ENCODE peak calls at places on chromosomes 1 and 21, in seven cellular contexts. Z is endothelial cell, A is prostate gland, F is WTC11, I is WERI-Rb-1, Q is GM12865, R is K562. C is an unnamed sample.

GRCh38 chr1:89894210-89894668 is 73.4 kb downstream of the LRRC8D start:
- DNase-seq in Z (no peak), A (no peak), F (no peak), I (no peak), Q (no peak), R (no peak), C (no peak)

GRCh38 chr1:39575191-39576015 is 1.2 kb downstream of the PABPC4 start:
- DNase-seq in Z (peak; percentile 44), A (peak; percentile 40), F (no peak), I (no peak), Q (peak; percentile 51), R (peak; percentile 78), C (peak; percentile 48)

GRCh38 chr21:16088121-16088520 is 358.3 kb downstream of the USP25 start:
- DNase-seq in Z (no peak), A (no peak), F (no peak), I (no peak), Q (no peak), R (no peak), C (no peak)

GRCh38 chr1:237863234-237863633 is 27.5 kb downstream of the ZP4 start:
- DNase-seq in Z (no peak), A (no peak), F (no peak), I (no peak), Q (no peak), R (no peak), C (no peak)

GRCh38 chr21:35829014-35829525 is 231.3 kb downstream of the SETD4 start:
- DNase-seq in Z (no peak), A (no peak), F (no peak), I (no peak), Q (no peak), R (no peak), C (no peak)

GRCh38 chr1:152188673-152189591 is 29.9 kb upstream of the RPTN start:
- DNase-seq in Z (peak; percentile 64), A (peak; percentile 75), F (peak; percentile 63), I (peak; percentile 76), Q (peak; percentile 88), R (peak; percentile 35), C (peak; percentile 6)

GRCh38 chr1:228089520-228090380 is 7.2 kb downstream of the ARF1 start:
- DNase-seq in Z (no peak), A (no peak), F (no peak), I (no peak), Q (no peak), R (no peak), C (no peak)

GRCh38 chr21:45971487-45972352 is 9.8 kb upstream of the COL6A1 start:
- DNase-seq in Z (no peak), A (no peak), F (no peak), I (peak; percentile 7), Q (no peak), R (no peak), C (peak; percentile 22)

GRCh38 chr1:935751-936231 is 12.1 kb downstream of the SAMD11 start:
- DNase-seq in Z (no peak), A (no peak), F (peak; percentile 56), I (peak; percentile 86), Q (no peak), R (peak; percentile 74), C (peak; percentile 68)

GRCh38 chr1:47582891-47583608 is 145.2 kb downstream of the FOXD2 start:
- DNase-seq in Z (no peak), A (no peak), F (no peak), I (no peak), Q (no peak), R (no peak), C (no peak)

GRCh38 chr1:98405581-98406059 is 255.9 kb upstream of the SNX7 start:
- DNase-seq in Z (no peak), A (no peak), F (no peak), I (no peak), Q (peak; percentile 73), R (no peak), C (no peak)

GRCh38 chr1:56291374-56291841 is 288.0 kb downstream of the PLPP3 start:
- DNase-seq in Z (peak; percentile 22), A (no peak), F (peak; percentile 23), I (no peak), Q (no peak), R (no peak), C (no peak)

GRCh38 chr1:99849744-99850457 is at the start of gene AGL:
- DNase-seq in Z (peak; percentile 85), A (peak; percentile 83), F (peak; percentile 88), I (peak; percentile 86), Q (peak; percentile 93), R (peak; percentile 90), C (peak; percentile 83)

GRCh38 chr21:23977971-23978370 is 1629.3 kb downstream of the MRPL39 start:
- DNase-seq in Z (no peak), A (no peak), F (no peak), I (no peak), Q (no peak), R (no peak), C (no peak)

GRCh38 chr1:86499987-86500593 is 31.4 kb downstream of the CLCA1 start:
- DNase-seq in Z (no peak), A (no peak), F (no peak), I (no peak), Q (peak; percentile 27), R (peak; percentile 47), C (no peak)

GRCh38 chr1:116314305-116314919 is 58.6 kb upstream of the ATP1A1 start:
- DNase-seq in Z (no peak), A (no peak), F (no peak), I (no peak), Q (no peak), R (no peak), C (no peak)

GRCh38 chr1:80447533-80447932 is 1353.2 kb upstream of the ADGRL2 start:
- DNase-seq in Z (no peak), A (no peak), F (no peak), I (no peak), Q (no peak), R (no peak), C (no peak)

GRCh38 chr1:7300893-7301292 is 470.2 kb upstream of the VAMP3 start:
- DNase-seq in Z (no peak), A (no peak), F (no peak), I (no peak), Q (no peak), R (no peak), C (no peak)

GRCh38 chr21:34648739-34649297 is 20.0 kb upstream of the CLIC6 start:
- DNase-seq in Z (no peak), A (no peak), F (no peak), I (no peak), Q (no peak), R (no peak), C (no peak)

GRCh38 chr1:161021959-161022332 is 994 bp upstream of the F11R start:
- DNase-seq in Z (no peak), A (no peak), F (no peak), I (no peak), Q (no peak), R (no peak), C (no peak)

GRCh38 chr1:21268281-21269239 is 21.7 kb downstream of the ECE1 start:
- DNase-seq in Z (no peak), A (no peak), F (no peak), I (no peak), Q (no peak), R (no peak), C (no peak)

GRCh38 chr1:198939286-198939685 is 300.4 kb downstream of the PTPRC start:
- DNase-seq in Z (no peak), A (no peak), F (no peak), I (no peak), Q (no peak), R (no peak), C (no peak)

DNA sequence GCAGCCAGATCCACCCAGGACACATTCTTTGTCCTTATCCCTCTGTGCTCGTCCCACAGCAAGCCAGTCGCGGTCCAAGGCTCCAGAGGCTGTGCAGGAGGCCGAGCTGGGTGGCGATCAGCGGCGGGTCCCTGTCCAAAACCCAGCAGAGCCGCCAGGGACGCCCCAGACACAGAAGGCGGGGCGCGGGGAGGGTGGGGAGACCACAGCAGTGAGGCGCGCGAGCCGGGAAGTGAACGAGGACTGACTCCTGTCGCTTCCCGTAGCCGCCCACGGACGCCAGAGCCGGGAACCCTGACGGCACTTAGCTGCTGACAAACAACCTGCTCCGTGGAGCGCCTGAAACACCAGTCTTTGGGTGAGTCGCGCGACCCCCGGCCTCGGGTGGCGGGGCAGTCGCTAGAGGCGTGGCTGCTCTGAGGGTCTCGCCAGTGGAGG is at the start of gene LGALS8:
- DNase-seq in Z (peak; percentile 80), A (peak; percentile 87), F (peak; percentile 63), I (peak; percentile 89), Q (peak; percentile 87), R (peak; percentile 90), C (peak; percentile 75)
- TF ChIP-seq CTCF in Z (no peak), A (no peak), F (no peak), I (no peak), Q (no peak), R (no peak), C (no peak)

GRCh38 chr21:30839304-30839703 is 9.7 kb upstream of the KRTAP7-1 start:
- DNase-seq in Z (peak; percentile 60), A (no peak), F (peak; percentile 73), I (peak; percentile 53), Q (peak; percentile 40), R (peak; percentile 15), C (peak; percentile 47)
- TF ChIP-seq CTCF in Z (peak; percentile 65), A (no peak), F (peak; percentile 44), I (peak; percentile 84), Q (peak; percentile 42), R (peak; percentile 27), C (peak; percentile 59)

GRCh38 chr1:15055736-15056415 is 97.7 kb upstream of the TMEM51 start:
- DNase-seq in Z (no peak), A (no peak), F (no peak), I (no peak), Q (no peak), R (no peak), C (no peak)

GRCh38 chr1:15057834-15058233 is 95.7 kb upstream of the TMEM51 start:
- DNase-seq in Z (no peak), A (no peak), F (no peak), I (no peak), Q (no peak), R (no peak), C (no peak)

GRCh38 chr1:15058261-15058660 is 95.3 kb upstream of the TMEM51 start:
- DNase-seq in Z (no peak), A (no peak), F (no peak), I (no peak), Q (no peak), R (no peak), C (no peak)

GRCh38 chr1:15060104-15060503 is 93.4 kb upstream of the TMEM51 start:
- DNase-seq in Z (no peak), A (no peak), F (no peak), I (no peak), Q (no peak), R (no peak), C (no peak)

GRCh38 chr1:15056515-15057285 is 96.8 kb upstream of the TMEM51 start:
- DNase-seq in Z (no peak), A (no peak), F (no peak), I (no peak), Q (no peak), R (peak; percentile 34), C (no peak)
- TF ChIP-seq CTCF in Z (no peak), A (no peak), F (no peak), I (no peak), Q (no peak), R (no peak), C (no peak)

DNA sequence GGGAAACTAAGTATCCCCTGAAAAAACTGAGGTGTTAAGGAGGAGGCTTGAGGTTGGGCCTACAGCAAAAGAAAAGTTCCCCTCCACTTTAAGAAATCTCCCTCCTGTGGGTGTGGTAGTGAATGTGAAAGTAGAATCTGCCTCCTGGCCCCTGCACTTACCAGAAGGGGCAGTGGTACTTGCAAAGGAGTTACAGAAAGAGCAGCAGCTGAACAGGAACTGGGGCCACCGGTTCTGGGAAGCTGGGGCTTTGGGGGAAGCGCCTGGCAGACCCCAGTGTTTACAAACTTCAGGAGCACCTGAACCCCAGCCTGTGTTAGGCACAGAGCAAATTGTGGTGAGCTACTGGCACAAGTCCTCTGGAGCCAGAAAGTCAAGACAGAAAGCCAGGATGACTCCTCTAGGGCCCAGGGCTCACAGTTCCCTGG is 250.2 kb upstream of the FGGY start:
- DNase-seq in Z (no peak), A (peak; percentile 24), F (no peak), I (no peak), Q (peak; percentile 88), R (no peak), C (no peak)
- TF ChIP-seq CTCF in Z (no peak), A (no peak), F (no peak), I (no peak), Q (peak; percentile 41), R (no peak), C (no peak)

C was measured in nephron progenitor cell.